ENCODE peak calls at places on chromosomes 7 and 10, in five cellular contexts. P is SK-N-SH, N is GM20000, U is HFFc6, T is fibroblast of pulmonary artery. M is an unnamed sample.

GRCh38 chr7:98617960-98618418 is 904 bp downstream of the NPTX2 start:
- DNase-seq in P (peak), N (no peak), U (no peak), T (no peak), M (no peak)

GRCh38 chr7:33882040-33882800 is 23.1 kb upstream of the BMPER start:
- DNase-seq in P (no peak), N (no peak), U (no peak), T (peak), M (no peak)

GRCh38 chr10:46096426-46096825 is 50.4 kb upstream of the MSMB start:
- DNase-seq in P (no peak), N (no peak), U (peak), T (no peak), M (peak)

GRCh38 chr7:142152076-142152475 is 40.6 kb downstream of the MGAM2 start:
- DNase-seq in P (no peak), N (no peak), U (no peak), T (no peak), M (no peak)

GRCh38 chr7:156833311-156833710 is 59.7 kb downstream of the LMBR1 start:
- DNase-seq in P (no peak), N (no peak), U (no peak), T (no peak), M (no peak)

GRCh38 chr7:14432936-14433335 is 443.5 kb upstream of the ETV1 start:
- DNase-seq in P (no peak), N (no peak), U (no peak), T (no peak), M (no peak)

GRCh38 chr7:132239422-132239994 is 336.8 kb downstream of the PLXNA4 start:
- DNase-seq in P (no peak), N (no peak), U (no peak), T (no peak), M (no peak)

GRCh38 chr7:37352974-37353948 is 95.4 kb downstream of the ELMO1 start:
- DNase-seq in P (peak), N (peak), U (no peak), T (no peak), M (peak)

GRCh38 chr10:124719213-124719851 is 24.8 kb downstream of the FAM53B start:
- DNase-seq in P (no peak), N (peak), U (peak), T (peak), M (peak)

GRCh38 chr10:123847686-123848432 is 43.7 kb downstream of the CPXM2 start:
- DNase-seq in P (peak), N (no peak), U (peak), T (peak), M (no peak)

GRCh38 chr10:86931872-86932271 is 25.5 kb downstream of the MMRN2 start:
- DNase-seq in P (no peak), N (no peak), U (peak), T (peak), M (no peak)

GRCh38 chr10:110224992-110225391 is 17.6 kb downstream of the MXI1 start:
- DNase-seq in P (no peak), N (no peak), U (no peak), T (no peak), M (no peak)

GRCh38 chr7:15720849-15721471 is 34.5 kb upstream of the MEOX2 start:
- DNase-seq in P (peak), N (peak), U (peak), T (peak), M (peak)

GRCh38 chr7:115271332-115272235 is 349.7 kb downstream of the MDFIC start:
- DNase-seq in P (no peak), N (no peak), U (peak), T (peak), M (no peak)

GRCh38 chr10:58544135-58544534 is 31.5 kb downstream of the BICC1 start:
- DNase-seq in P (no peak), N (no peak), U (no peak), T (no peak), M (no peak)

GRCh38 chr10:86340176-86340990 is 26.2 kb downstream of the GRID1 start:
- DNase-seq in P (no peak), N (no peak), U (no peak), T (no peak), M (no peak)

GRCh38 chr10:34473174-34474059 is 341.7 kb downstream of the PARD3 start:
- DNase-seq in P (no peak), N (no peak), U (no peak), T (no peak), M (no peak)

GRCh38 chr7:46157414-46157813 is 236.3 kb upstream of the IGFBP3 start:
- DNase-seq in P (no peak), N (no peak), U (no peak), T (no peak), M (no peak)

GRCh38 chr10:112985701-112986510 is 35.9 kb downstream of the TCF7L2 start:
- DNase-seq in P (no peak), N (no peak), U (peak), T (peak), M (no peak)

GRCh38 chr7:148556892-148557291 is 33.7 kb upstream of the C7orf33 start:
- DNase-seq in P (no peak), N (no peak), U (no peak), T (no peak), M (no peak)

GRCh38 chr7:36084485-36085091 is 68.5 kb upstream of the EEPD1 start:
- DNase-seq in P (peak), N (no peak), U (no peak), T (peak), M (no peak)

GRCh38 chr7:35694161-35694783 is 663 bp downstream of the HERPUD2 start:
- DNase-seq in P (peak), N (peak), U (no peak), T (no peak), M (peak)

GRCh38 chr10:3482200-3482993 is 302.6 kb downstream of the KLF6 start:
- DNase-seq in P (no peak), N (peak), U (peak), T (peak), M (peak)

DNA sequence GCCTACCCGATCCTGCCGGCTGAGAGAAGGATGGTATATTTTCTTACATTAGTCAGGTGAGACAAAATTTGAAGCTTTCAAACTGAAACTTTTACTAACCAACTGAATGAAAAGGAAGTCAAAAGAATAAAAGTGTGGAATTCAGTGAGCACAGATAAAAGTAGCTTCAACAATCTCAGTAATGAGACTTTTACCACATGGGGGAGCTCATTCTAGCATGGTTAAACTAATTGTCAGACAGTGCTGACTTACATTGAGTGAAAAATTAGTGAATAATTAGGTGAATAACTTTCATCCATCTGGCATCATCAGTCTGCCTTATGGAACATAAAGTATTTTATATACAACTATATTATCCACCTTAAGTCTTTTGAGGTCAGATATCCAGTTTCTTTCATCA is 8.4 kb downstream of the FAM237B start:
- DNase-seq in P (no peak), N (no peak), U (no peak), T (peak), M (no peak)
- TF ChIP-seq CTCF in P (peak), N (no peak), U (peak), T (peak), M (peak)

DNA sequence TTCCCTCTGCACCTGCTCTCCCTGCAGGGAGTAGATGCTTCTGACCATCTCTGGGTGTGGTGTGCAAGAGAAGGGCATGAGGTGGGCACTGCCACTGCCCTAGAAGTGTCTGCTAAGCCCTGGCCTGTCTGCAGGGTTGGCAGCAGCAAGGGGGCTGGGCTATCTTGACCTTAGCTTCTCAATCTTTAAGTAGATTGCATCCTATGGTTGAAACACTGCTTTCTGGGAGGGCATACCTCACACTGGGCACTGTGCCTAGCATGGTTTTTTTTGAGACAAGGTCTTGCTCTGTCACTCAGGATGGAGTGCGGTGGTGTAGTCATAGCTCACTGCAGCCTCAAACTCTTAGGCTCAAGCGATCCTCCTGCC is 54.9 kb downstream of the CLIP2 start:
- DNase-seq in P (no peak), N (no peak), U (peak), T (peak), M (no peak)
- TF ChIP-seq CTCF in P (no peak), N (no peak), U (no peak), T (no peak), M (no peak)

DNA sequence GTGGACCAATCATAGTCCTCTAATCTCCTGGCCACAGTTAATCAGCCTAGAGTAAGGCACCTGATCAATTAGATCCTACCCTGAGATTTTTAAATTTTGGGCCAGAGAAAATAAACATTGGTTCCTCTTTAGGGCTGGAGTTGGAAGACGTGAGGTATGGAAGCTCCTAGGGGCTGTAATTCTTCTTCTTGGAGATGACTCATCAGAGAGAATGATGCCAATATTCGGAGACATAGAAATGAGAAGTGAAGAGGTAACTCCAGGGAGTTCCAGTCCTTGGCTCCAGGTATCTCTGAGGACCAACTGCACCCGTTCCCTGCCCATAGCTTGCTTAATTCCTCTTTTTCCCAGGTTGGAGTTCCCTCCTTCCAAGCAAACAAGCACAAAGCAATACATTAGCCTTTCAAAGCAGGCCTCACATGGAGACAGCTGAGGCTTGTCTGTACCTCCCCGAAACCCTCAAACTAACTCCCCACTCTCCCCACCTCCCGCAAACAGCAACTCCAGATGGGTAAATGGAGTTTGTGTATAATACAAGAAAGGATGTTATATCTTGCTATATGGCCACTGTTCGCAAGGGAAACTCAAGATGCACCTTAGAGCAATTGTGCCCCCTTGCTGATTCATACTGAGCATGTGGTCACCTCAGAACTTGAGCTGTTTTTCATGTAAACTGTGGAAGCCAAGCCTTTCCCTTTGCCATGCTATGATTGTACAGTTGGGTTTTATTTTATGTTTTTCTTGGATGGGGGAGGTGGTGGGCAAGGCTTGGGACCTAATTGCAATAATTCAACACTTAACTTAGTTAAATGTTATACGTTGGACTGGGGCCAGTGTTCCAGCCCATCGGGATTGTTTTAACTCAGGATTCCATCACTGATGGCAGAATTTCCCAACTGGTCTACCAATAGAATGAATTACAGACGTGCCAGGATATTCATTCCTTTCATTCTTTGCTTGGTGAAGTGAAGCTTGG is 29.3 kb downstream of the PIK3AP1 start:
- DNase-seq in P (no peak), N (no peak), U (no peak), T (no peak), M (no peak)
- TF ChIP-seq CTCF in P (no peak), N (no peak), U (no peak), T (no peak), M (no peak)

DNA sequence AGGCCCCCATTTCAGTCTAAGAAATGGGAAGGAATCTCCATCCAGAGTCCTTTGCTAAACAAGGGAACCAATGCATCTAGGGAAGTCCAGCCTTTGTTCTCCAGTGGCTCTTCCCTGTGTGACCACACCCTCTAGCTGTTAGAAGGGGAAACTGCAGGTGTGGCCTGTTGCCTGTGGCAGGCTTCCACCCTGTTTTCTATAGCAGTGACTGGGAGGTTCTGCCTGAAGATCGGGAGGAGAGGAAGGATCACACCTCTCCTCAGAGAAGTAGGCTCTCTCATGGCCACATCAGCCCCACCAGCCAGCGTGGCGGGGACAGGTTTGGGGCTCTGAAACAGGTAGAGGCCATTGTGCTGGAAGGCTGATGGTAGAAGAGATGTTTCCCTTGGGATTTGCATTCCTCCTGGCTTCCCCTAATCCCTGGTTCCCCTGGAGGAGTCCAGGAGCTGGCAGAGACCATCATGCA is 47.7 kb upstream of the TRIM8 start:
- DNase-seq in P (peak), N (peak), U (peak), T (peak), M (peak)
- TF ChIP-seq CTCF in P (peak), N (peak), U (peak), T (peak), M (peak)

DNA sequence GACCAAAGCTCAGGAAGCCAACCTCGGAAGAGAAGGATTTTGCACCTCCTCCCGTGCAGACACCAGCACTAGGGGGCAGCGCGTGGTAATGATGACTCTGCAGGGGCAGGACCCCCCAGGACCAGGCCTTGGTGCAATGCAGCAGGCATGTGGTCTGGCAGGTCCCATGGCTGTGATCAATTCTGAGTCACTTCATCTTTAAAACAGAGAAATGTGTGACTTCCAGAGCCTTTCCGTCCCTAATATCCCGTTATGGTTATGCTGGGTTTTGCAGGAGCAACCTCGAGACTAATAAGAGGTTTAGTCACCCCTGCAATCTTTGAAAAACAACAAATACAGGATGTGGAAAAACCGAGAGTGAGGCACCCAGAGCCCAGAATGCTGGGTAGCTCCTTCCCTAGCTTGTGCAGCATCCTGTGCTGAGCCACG is 30.2 kb upstream of the GJD4 start:
- DNase-seq in P (no peak), N (no peak), U (peak), T (peak), M (no peak)
- TF ChIP-seq CTCF in P (peak), N (no peak), U (peak), T (peak), M (no peak)

GRCh38 chr7:111094387-111094786 is 3.5 kb downstream of the LRRN3 start:
- DNase-seq in P (no peak), N (no peak), U (no peak), T (no peak), M (no peak)

GRCh38 chr7:111092406-111093160 is 1.7 kb downstream of the LRRN3 start:
- DNase-seq in P (no peak), N (no peak), U (no peak), T (no peak), M (no peak)

GRCh38 chr7:111098926-111099250 is 8.0 kb downstream of the LRRN3 start:
- DNase-seq in P (no peak), N (no peak), U (no peak), T (no peak), M (no peak)

GRCh38 chr7:111098011-111098925 is 7.3 kb downstream of the LRRN3 start:
- DNase-seq in P (no peak), N (no peak), U (peak), T (peak), M (no peak)

GRCh38 chr7:111096997-111097396 is 6.1 kb downstream of the LRRN3 start:
- DNase-seq in P (no peak), N (no peak), U (no peak), T (no peak), M (no peak)
- TF ChIP-seq CTCF in P (no peak), N (no peak), U (no peak), T (no peak), M (no peak)